ENCODE peak calls at places on chromosomes 6 and 20, in seven cellular contexts. G is HCT116, W is H1, C is K562, I is SK-N-SH, A is HepG2, L is GM12878. O is an unnamed sample.

GRCh38 chr6:86273936-86274335 is 631.2 kb upstream of the SYNCRIP start:
- DNase-seq in C (no peak), L (no peak), I (no peak), W (no peak), A (no peak), G (no peak), O (no peak)

GRCh38 chr20:24423291-24423690 is 46.1 kb upstream of the SYNDIG1 start:
- DNase-seq in A (no peak), I (no peak), L (no peak), G (no peak), W (no peak), C (no peak), O (no peak)

GRCh38 chr20:59525500-59526241 is 78.7 kb upstream of the PHACTR3 start:
- DNase-seq in A (peak; percentile 59), I (peak; percentile 83), W (no peak), L (no peak), G (peak; percentile 29), C (peak; percentile 56), O (peak; percentile 55)

GRCh38 chr6:110357298-110357695 is 852 bp downstream of the METTL24 start:
- DNase-seq in L (no peak), I (no peak), W (no peak), A (no peak), C (no peak), G (no peak), O (no peak)

GRCh38 chr6:14711056-14711703 is 534.7 kb upstream of the JARID2 start:
- DNase-seq in G (no peak), L (no peak), C (peak; percentile 71), I (peak; percentile 25), W (no peak), A (peak; percentile 28), O (peak; percentile 48)

GRCh38 chr6:163694988-163695942 is 280.7 kb downstream of the QKI start:
- DNase-seq in A (peak; percentile 58), C (no peak), I (no peak), L (no peak), W (no peak), G (no peak), O (no peak)

GRCh38 chr6:21666200-21666671 is 72.7 kb downstream of the SOX4 start:
- DNase-seq in L (no peak), A (no peak), I (peak; percentile 79), C (no peak), G (no peak), W (no peak), O (no peak)

GRCh38 chr6:105372862-105373182 is 30.1 kb downstream of the PREP start:
- DNase-seq in C (no peak), A (no peak), L (no peak), W (no peak), I (no peak), G (no peak), O (no peak)

GRCh38 chr6:163413345-163414116 is 987 bp upstream of the QKI start:
- DNase-seq in G (peak; percentile 29), I (peak; percentile 99), W (no peak), L (no peak), A (peak; percentile 88), C (peak; percentile 97), O (peak; percentile 96)

GRCh38 chr20:10625641-10626040 is 48.2 kb downstream of the JAG1 start:
- DNase-seq in I (no peak), A (no peak), G (no peak), W (no peak), C (no peak), L (no peak), O (no peak)

GRCh38 chr6:111794300-111794699 is 79.0 kb downstream of the FYN start:
- DNase-seq in C (no peak), I (no peak), A (no peak), W (no peak), L (no peak), G (no peak), O (no peak)

GRCh38 chr20:1566701-1567100 is 9.2 kb upstream of the SIRPD start:
- DNase-seq in C (no peak), G (no peak), I (no peak), A (peak; percentile 1), W (no peak), L (no peak), O (no peak)

GRCh38 chr20:24683676-24684075 is 214.2 kb downstream of the SYNDIG1 start:
- DNase-seq in C (no peak), A (no peak), W (no peak), G (no peak), L (no peak), I (no peak), O (no peak)

GRCh38 chr6:146770965-146771735 is 172.4 kb downstream of the ADGB start:
- DNase-seq in I (no peak), W (no peak), A (no peak), C (peak; percentile 41), L (no peak), G (no peak), O (no peak)

GRCh38 chr6:10733151-10733715 is 10.4 kb downstream of the TMEM14C start:
- DNase-seq in L (no peak), C (no peak), G (no peak), A (no peak), I (no peak), W (no peak), O (no peak)

GRCh38 chr6:28206527-28207243 is 18.4 kb upstream of the ZSCAN9 start:
- DNase-seq in I (no peak), C (no peak), W (no peak), A (no peak), L (no peak), G (no peak), O (no peak)

GRCh38 chr6:10970731-10971130 is 73.4 kb downstream of the ELOVL2 start:
- DNase-seq in C (no peak), G (no peak), I (no peak), L (no peak), W (no peak), A (no peak), O (no peak)

GRCh38 chr6:75349262-75349984 is 64.8 kb upstream of the TMEM30A start:
- DNase-seq in A (no peak), C (peak; percentile 14), W (no peak), L (no peak), G (no peak), I (peak; percentile 60), O (peak; percentile 35)

GRCh38 chr6:24856954-24857670 is 58.4 kb upstream of the ARMH2 start:
- DNase-seq in C (no peak), G (no peak), W (no peak), A (no peak), L (no peak), I (no peak), O (no peak)

DNA sequence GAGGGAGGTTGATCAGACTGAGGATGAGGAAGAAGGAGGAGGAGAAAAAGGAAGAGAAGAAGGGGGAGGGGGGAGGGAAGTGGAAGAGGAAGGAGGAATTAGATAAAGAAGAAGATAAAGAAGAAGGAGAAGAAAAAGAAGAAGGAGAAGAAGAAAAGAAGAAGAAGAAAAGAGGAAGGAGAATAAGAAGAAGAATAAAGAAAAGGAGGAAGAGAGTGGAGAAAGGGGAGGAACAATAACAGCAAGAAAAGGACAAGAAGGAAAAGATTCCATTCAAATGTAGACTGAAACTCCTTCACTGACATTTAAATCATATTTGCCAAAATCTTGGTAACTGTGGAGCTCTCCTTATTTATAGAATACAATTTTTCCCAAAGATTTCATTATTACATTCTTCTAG is 34.3 kb upstream of the RCAN2 start:
- DNase-seq in W (no peak), I (no peak), L (no peak), G (no peak), A (no peak), C (no peak), O (no peak)
- TF ChIP-seq JUND in W (no peak), I (no peak), L (no peak), G (no peak), A (no peak), C (no peak), O (no peak)

GRCh38 chr6:81789303-81789702 is 36.8 kb upstream of the TENT5A start:
- DNase-seq in G (no peak), I (no peak), W (no peak), L (no peak), A (no peak), C (no peak), O (no peak)

GRCh38 chr6:81786159-81786558 is 33.7 kb upstream of the TENT5A start:
- DNase-seq in G (no peak), W (no peak), C (no peak), A (no peak), I (no peak), L (no peak), O (no peak)

GRCh38 chr6:81785340-81785739 is 32.9 kb upstream of the TENT5A start:
- DNase-seq in G (no peak), I (no peak), A (no peak), C (no peak), W (no peak), L (no peak), O (no peak)

GRCh38 chr6:81788748-81789147 is 36.3 kb upstream of the TENT5A start:
- DNase-seq in A (peak; percentile 36), G (no peak), C (no peak), I (no peak), W (no peak), L (no peak), O (no peak)

DNA sequence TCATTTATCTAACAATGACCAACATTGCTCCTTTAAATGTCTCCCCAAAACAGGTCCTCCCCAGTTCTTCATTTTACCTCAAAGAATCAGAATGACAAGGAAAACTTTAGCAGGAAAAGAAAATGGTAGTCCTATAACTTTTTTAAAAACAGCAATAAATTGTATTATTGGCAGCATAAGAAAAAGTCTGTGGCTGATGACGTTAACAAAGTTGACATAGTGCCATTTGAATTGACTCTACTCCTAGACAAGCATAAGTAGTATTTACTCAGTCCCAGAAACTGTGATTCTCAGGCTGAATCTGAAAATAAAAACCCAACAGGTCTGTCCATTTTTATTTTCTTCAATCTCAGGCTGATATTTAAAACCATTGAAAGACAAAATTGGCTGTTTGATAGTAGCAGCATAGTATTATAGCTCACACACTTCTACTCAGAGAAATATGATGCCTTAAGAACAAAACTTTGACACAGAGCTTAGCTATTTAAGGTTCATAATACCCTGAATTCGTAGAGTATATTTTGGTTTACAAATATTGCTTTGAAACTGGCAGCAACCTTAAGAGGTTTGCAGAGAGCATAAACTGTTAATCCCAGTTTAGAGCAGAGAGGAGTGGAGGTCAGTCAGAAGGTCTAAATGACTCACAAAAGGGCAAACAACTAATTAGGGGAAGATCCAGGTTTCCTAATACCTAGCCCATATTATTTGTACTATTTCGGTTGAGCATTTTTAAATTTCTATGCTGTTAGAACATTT is 35.0 kb upstream of the TENT5A start:
- DNase-seq in A (peak; percentile 58), W (no peak), I (no peak), C (no peak), G (no peak), L (no peak), O (no peak)
- TF ChIP-seq JUND in A (peak; percentile 33), W (no peak), I (no peak), C (no peak), G (no peak), L (no peak), O (no peak)

GRCh38 chr20:39112196-39112743 is 150.1 kb downstream of the DHX35 start:
- DNase-seq in W (peak; percentile 54), C (peak; percentile 69), A (peak; percentile 65), I (peak; percentile 91), L (no peak), G (peak; percentile 50), O (peak; percentile 78)
- TF ChIP-seq JUND in W (no peak), C (no peak), A (no peak), I (no peak), L (no peak), G (no peak), O (no peak)

GRCh38 chr20:48467622-48468021 is 360.2 kb downstream of the PREX1 start:
- DNase-seq in I (no peak), G (peak; percentile 31), A (no peak), W (no peak), C (peak; percentile 54), L (no peak), O (peak; percentile 36)
- TF ChIP-seq JUND in I (no peak), G (no peak), A (no peak), W (no peak), C (no peak), L (no peak), O (no peak)

O was measured in T47D.